ENCODE peak calls at places on chromosomes 13 and 19, in four cellular contexts. One of them, this sample, is unnamed.
A peak's percentile ranks its signal among the peaks of the same experiment; 100 is the strongest.

GRCh38 chr13:48624858-48625257 is 28.9 kb upstream of the CYSLTR2 start:
- DNase-seq in colonic mucosa: no peak
- DNase-seq in BJ: no peak
- DNase-seq in pancreas: no peak
- DNase-seq in this sample: no peak

GRCh38 chr13:24493356-24493755 is 19.2 kb downstream of the PARP4 start:
- DNase-seq in colonic mucosa: no peak
- DNase-seq in pancreas: no peak
- DNase-seq in BJ: no peak
- DNase-seq in this sample: no peak

GRCh38 chr19:610071-610800 is 20.6 kb downstream of the HCN2 start:
- DNase-seq in colonic mucosa: no peak
- DNase-seq in pancreas: no peak
- DNase-seq in BJ: no peak
- DNase-seq in this sample: no peak

GRCh38 chr13:37173214-37173613 is 67.8 kb upstream of the CSNK1A1L start:
- DNase-seq in pancreas: no peak
- DNase-seq in colonic mucosa: no peak
- DNase-seq in BJ: peak; percentile 86
- DNase-seq in this sample: no peak

GRCh38 chr13:25046274-25046984 is 49.5 kb upstream of the PABPC3 start:
- DNase-seq in colonic mucosa: no peak
- DNase-seq in BJ: no peak
- DNase-seq in pancreas: no peak
- DNase-seq in this sample: no peak

GRCh38 chr19:1675633-1676350 is 23.4 kb upstream of the TCF3 start:
- DNase-seq in pancreas: peak; percentile 69
- DNase-seq in BJ: no peak
- DNase-seq in colonic mucosa: no peak
- DNase-seq in this sample: no peak

GRCh38 chr19:36245210-36246005 is 30.5 kb downstream of the ZNF146 start:
- DNase-seq in colonic mucosa: no peak
- DNase-seq in pancreas: no peak
- DNase-seq in BJ: no peak
- DNase-seq in this sample: no peak

GRCh38 chr13:40619479-40619814 is 47.0 kb downstream of the FOXO1 start:
- DNase-seq in pancreas: no peak
- DNase-seq in BJ: no peak
- DNase-seq in colonic mucosa: no peak
- DNase-seq in this sample: no peak

GRCh38 chr13:76293751-76294150 is 592.5 kb downstream of the KCTD12 start:
- DNase-seq in colonic mucosa: no peak
- DNase-seq in pancreas: no peak
- DNase-seq in BJ: peak; percentile 5
- DNase-seq in this sample: no peak

GRCh38 chr19:43607238-43608205 is 4.4 kb upstream of the SRRM5 start:
- DNase-seq in BJ: no peak
- DNase-seq in colonic mucosa: no peak
- DNase-seq in pancreas: no peak
- DNase-seq in this sample: no peak

GRCh38 chr19:38284422-38284821 is 19.6 kb upstream of the C19orf33 start:
- DNase-seq in colonic mucosa: no peak
- DNase-seq in BJ: no peak
- DNase-seq in pancreas: no peak
- DNase-seq in this sample: no peak

GRCh38 chr13:109393045-109393444 is 393.3 kb downstream of the IRS2 start:
- DNase-seq in pancreas: no peak
- DNase-seq in BJ: no peak
- DNase-seq in colonic mucosa: no peak
- DNase-seq in this sample: no peak

GRCh38 chr13:99415851-99416331 is 85.4 kb upstream of the TM9SF2 start:
- DNase-seq in pancreas: no peak
- DNase-seq in BJ: no peak
- DNase-seq in colonic mucosa: no peak
- DNase-seq in this sample: no peak

GRCh38 chr13:84662503-84662902 is 780.2 kb upstream of the SLITRK1 start:
- DNase-seq in colonic mucosa: no peak
- DNase-seq in BJ: no peak
- DNase-seq in pancreas: no peak
- DNase-seq in this sample: no peak

DNA sequence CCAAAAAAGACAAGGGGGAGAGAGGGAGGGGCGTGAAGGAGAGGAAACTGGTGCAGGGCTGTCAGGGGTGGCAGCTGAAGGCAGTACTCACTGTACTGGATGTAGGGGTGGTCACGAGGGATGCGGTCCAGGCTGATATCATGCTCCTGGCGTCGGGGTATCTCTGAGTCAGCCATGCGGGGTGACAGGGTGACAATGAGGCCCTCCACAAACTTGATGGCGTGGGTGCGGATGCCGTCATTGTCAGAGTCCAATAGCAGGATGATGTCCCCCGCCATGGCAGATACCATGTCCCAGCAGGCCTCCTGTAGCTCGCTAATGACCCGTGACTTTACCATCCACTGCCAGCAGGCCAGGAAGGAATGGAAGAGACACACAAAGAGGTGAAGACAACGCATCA is 15.3 kb downstream of the SYMPK start:
- DNase-seq in pancreas: no peak
- DNase-seq in colonic mucosa: no peak
- DNase-seq in BJ: no peak
- DNase-seq in this sample: no peak
- TF ChIP-seq CTCF in pancreas: no peak
- TF ChIP-seq CTCF in colonic mucosa: no peak
- TF ChIP-seq CTCF in BJ: no peak
- TF ChIP-seq CTCF in this sample: no peak

GRCh38 chr13:113724780-113725315 is 34.2 kb upstream of the TMEM255B start:
- DNase-seq in BJ: no peak
- DNase-seq in pancreas: peak; percentile 80
- DNase-seq in colonic mucosa: peak; percentile 82
- DNase-seq in this sample: peak; percentile 61

GRCh38 chr13:113729329-113730019 is 29.6 kb upstream of the TMEM255B start:
- DNase-seq in colonic mucosa: no peak
- DNase-seq in BJ: no peak
- DNase-seq in pancreas: no peak
- DNase-seq in this sample: no peak

GRCh38 chr13:113728571-113729054 is 30.4 kb upstream of the TMEM255B start:
- DNase-seq in pancreas: no peak
- DNase-seq in BJ: no peak
- DNase-seq in colonic mucosa: no peak
- DNase-seq in this sample: no peak

GRCh38 chr13:113724016-113724758 is 34.8 kb upstream of the TMEM255B start:
- DNase-seq in colonic mucosa: no peak
- DNase-seq in BJ: no peak
- DNase-seq in pancreas: peak; percentile 25
- DNase-seq in this sample: no peak

DNA sequence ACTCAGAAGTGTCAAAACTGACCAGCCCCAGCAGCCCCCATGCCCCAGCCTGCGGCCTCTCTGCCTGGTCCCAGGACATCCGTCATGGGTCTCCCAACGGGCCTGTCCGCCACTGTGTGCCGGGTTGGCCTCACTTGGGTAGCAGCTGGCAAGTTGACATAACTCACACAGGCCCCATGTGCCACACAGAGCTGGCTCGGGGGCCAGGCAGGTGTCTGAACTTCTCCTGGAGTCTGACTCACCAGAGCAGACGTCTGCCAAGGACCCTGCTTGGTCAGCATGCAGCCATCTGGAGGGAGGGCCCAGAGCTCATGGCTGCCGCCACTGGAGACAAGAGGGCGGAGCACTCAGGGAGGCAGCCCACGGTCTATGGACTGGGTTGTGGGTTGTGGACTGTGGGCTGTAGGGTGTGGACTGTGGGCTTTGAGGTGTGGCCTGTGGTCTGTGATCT is 32.0 kb upstream of the TMEM255B start:
- DNase-seq in pancreas: peak; percentile 68
- DNase-seq in colonic mucosa: no peak
- DNase-seq in BJ: no peak
- DNase-seq in this sample: no peak
- TF ChIP-seq CTCF in pancreas: no peak
- TF ChIP-seq CTCF in colonic mucosa: no peak
- TF ChIP-seq CTCF in BJ: peak; percentile 6
- TF ChIP-seq CTCF in this sample: no peak

DNA sequence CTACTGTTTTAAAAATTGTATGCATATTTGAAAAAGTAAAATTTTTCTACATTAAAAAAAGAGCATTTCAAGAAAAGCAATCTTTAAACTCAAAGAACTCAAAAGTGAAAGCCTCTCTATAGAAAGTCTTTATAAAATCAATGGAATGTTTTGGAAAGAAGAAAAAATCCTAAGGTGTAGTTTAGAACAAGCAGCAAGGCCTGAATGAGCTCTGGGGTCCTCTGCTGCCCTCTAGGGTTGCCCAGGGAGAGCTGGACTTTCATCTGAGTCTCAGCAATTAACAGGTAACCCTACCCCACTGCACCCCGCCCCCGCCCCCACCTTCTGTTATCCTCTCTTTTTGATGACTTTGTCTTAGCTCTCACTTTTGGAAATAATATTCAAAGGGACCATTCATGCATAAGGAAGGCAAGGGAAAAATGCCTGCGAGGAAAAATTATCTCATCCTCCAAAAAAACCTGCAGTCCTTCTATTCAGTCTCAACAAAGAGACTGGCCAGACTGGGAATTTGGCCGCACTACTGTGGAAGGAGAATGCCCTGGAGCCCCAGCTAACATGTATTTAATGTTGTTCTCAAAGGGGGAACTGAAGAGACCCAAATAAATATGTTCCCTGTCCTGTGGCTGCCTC is 24.1 kb downstream of the SLC25A30 start:
- DNase-seq in BJ: no peak
- DNase-seq in pancreas: peak; percentile 46
- DNase-seq in colonic mucosa: no peak
- DNase-seq in this sample: peak; percentile 39
- TF ChIP-seq CTCF in BJ: peak; percentile 83
- TF ChIP-seq CTCF in pancreas: peak; percentile 53
- TF ChIP-seq CTCF in colonic mucosa: peak; percentile 42
- TF ChIP-seq CTCF in this sample: peak; percentile 33

GRCh38 chr19:46615966-46616365 is 8.9 kb downstream of the PTGIR start:
- DNase-seq in pancreas: no peak
- DNase-seq in BJ: no peak
- DNase-seq in colonic mucosa: no peak
- DNase-seq in this sample: no peak

GRCh38 chr19:46614114-46614701 is 10.7 kb downstream of the PTGIR start:
- DNase-seq in BJ: no peak
- DNase-seq in pancreas: peak; percentile 85
- DNase-seq in colonic mucosa: peak; percentile 85
- DNase-seq in this sample: peak; percentile 88

GRCh38 chr19:46617566-46618079 is 7.3 kb downstream of the PTGIR start:
- DNase-seq in BJ: no peak
- DNase-seq in pancreas: no peak
- DNase-seq in colonic mucosa: no peak
- DNase-seq in this sample: no peak

GRCh38 chr19:46618670-46619231 is 6.1 kb downstream of the PTGIR start:
- DNase-seq in BJ: no peak
- DNase-seq in pancreas: peak; percentile 76
- DNase-seq in colonic mucosa: no peak
- DNase-seq in this sample: no peak

DNA sequence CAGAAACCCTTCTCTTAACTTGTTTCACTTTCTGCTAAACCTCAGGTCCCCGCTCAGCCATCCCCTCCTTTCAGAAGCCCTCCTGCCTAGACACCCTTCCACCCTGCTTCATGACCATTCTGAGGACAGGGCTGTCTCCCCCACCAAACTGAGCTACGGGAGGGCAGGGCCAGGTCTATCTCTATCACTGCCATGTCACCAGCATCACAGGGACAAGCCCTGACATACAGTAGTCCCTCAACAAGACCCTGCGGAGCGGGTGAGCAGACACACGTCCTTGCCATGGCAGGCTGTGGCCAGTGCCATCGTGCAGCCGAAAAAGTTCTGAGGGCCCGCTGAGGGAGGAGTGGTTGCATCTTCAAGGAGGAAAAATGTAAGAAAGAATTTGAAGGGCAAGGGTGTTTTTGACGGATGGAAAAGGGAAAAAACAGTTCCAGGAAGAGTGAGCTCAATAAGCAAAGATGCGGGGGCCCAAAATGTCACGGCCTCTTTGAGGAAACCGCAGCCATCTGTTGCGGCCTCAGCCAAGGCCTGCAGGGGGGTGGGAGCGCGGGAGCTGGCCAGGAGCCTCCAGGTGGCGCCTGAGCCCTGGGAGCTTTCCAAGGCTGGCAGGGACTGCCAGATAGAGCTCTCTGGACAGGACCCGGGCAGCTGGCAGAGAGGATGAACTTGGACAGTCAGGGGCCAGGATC is 8.1 kb downstream of the PTGIR start:
- DNase-seq in pancreas: peak; percentile 88
- DNase-seq in colonic mucosa: no peak
- DNase-seq in BJ: no peak
- DNase-seq in this sample: no peak
- TF ChIP-seq CTCF in pancreas: peak; percentile 36
- TF ChIP-seq CTCF in colonic mucosa: peak; percentile 46
- TF ChIP-seq CTCF in BJ: peak; percentile 55
- TF ChIP-seq CTCF in this sample: no peak

GRCh38 chr19:11612816-11613511 is 15.7 kb downstream of the ZNF627 start:
- DNase-seq in BJ: no peak
- DNase-seq in pancreas: no peak
- DNase-seq in colonic mucosa: no peak
- DNase-seq in this sample: no peak
- TF ChIP-seq CTCF in BJ: no peak
- TF ChIP-seq CTCF in pancreas: no peak
- TF ChIP-seq CTCF in colonic mucosa: no peak
- TF ChIP-seq CTCF in this sample: no peak

GRCh38 chr13:90974249-90974954 is 373.1 kb upstream of the MIR17HG start:
- DNase-seq in BJ: no peak
- DNase-seq in pancreas: no peak
- DNase-seq in colonic mucosa: no peak
- DNase-seq in this sample: no peak

GRCh38 chr13:90968510-90968909 is 379.0 kb upstream of the MIR17HG start:
- DNase-seq in BJ: no peak
- DNase-seq in colonic mucosa: no peak
- DNase-seq in pancreas: peak; percentile 56
- DNase-seq in this sample: no peak
- TF ChIP-seq CTCF in BJ: no peak
- TF ChIP-seq CTCF in colonic mucosa: no peak
- TF ChIP-seq CTCF in pancreas: peak; percentile 27
- TF ChIP-seq CTCF in this sample: no peak

DNA sequence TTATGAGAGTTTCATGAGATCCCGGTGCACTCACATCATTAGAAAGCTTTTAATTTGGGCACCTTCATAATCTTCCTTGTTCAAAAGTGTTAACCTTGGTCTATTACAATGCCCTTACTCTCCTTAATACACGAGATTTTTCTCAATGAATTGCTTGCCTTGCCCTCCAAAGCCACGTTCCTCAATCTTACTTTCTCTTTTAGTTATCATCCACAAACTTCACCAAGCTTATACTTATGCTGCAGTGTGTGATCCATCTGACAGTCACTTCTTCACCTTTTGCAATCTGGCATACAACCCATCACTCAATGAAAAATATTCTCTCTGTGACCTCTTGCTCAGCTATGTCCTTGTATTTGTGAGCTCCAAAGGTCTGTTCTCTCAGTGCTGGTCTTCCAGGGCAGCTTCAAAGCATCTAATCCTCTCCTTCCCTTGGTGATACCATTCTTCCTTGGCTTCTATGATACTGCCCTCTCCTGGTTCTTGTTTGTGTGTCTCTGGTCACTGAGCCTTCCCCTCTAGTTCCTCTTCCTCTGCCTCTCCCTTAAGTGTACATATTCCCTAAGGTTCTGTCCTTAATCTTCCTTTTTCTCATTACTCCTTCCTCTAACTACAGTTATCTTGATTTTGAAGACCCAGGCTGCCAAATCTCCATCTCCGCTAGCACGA is 202.2 kb upstream of the STARD13 start:
- DNase-seq in colonic mucosa: peak; percentile 25
- DNase-seq in pancreas: no peak
- DNase-seq in BJ: no peak
- DNase-seq in this sample: no peak
- TF ChIP-seq CTCF in colonic mucosa: no peak
- TF ChIP-seq CTCF in pancreas: no peak
- TF ChIP-seq CTCF in BJ: peak; percentile 52
- TF ChIP-seq CTCF in this sample: peak; percentile 36